ENCODE peak calls at places on chromosomes 5 and 9, in four cellular contexts. One of them, this sample, is unnamed. For H3K4me1, the result is how much of the 10 kb centered on the place peaks cover.

GRCh38 chr9:117073539-117074336 is 341.1 kb downstream of the ASTN2 start:
- DNase-seq in PC-9: peak
- DNase-seq in gastrocnemius medialis: no peak
- DNase-seq in SJSA1: peak
- DNase-seq in this sample: peak

GRCh38 chr9:114314881-114315722 is 7.8 kb upstream of the ORM1 start:
- DNase-seq in PC-9: no peak
- DNase-seq in gastrocnemius medialis: no peak
- DNase-seq in SJSA1: no peak
- DNase-seq in this sample: peak

GRCh38 chr5:53257806-53258373 is 148.3 kb upstream of the MOCS2 start:
- DNase-seq in PC-9: no peak
- DNase-seq in gastrocnemius medialis: no peak
- DNase-seq in SJSA1: no peak
- DNase-seq in this sample: peak

GRCh38 chr5:93343570-93343969 is 237.4 kb downstream of the NR2F1-AS1 start:
- DNase-seq in PC-9: no peak
- DNase-seq in gastrocnemius medialis: no peak
- DNase-seq in SJSA1: no peak
- DNase-seq in this sample: no peak

GRCh38 chr5:123371575-123372179 is 51.5 kb downstream of the CEP120 start:
- DNase-seq in PC-9: peak
- DNase-seq in gastrocnemius medialis: no peak
- DNase-seq in SJSA1: peak
- DNase-seq in this sample: peak

GRCh38 chr9:130952065-130952762 is 13.2 kb upstream of the FIBCD1 start:
- DNase-seq in PC-9: no peak
- DNase-seq in gastrocnemius medialis: no peak
- DNase-seq in SJSA1: no peak
- DNase-seq in this sample: no peak

GRCh38 chr9:104831681-104832080 is 67.8 kb downstream of the NIPSNAP3B start:
- DNase-seq in PC-9: no peak
- DNase-seq in gastrocnemius medialis: no peak
- DNase-seq in SJSA1: peak
- DNase-seq in this sample: no peak

GRCh38 chr9:124270504-124271335 is 13.0 kb downstream of the NEK6 start:
- DNase-seq in PC-9: no peak
- DNase-seq in gastrocnemius medialis: no peak
- DNase-seq in SJSA1: no peak
- DNase-seq in this sample: peak

GRCh38 chr5:151562019-151562707 is 29.0 kb downstream of the FAT2 start:
- DNase-seq in PC-9: no peak
- DNase-seq in gastrocnemius medialis: no peak
- DNase-seq in SJSA1: no peak
- DNase-seq in this sample: no peak

GRCh38 chr9:114401344-114401743 is 13.6 kb upstream of the AKNA start:
- DNase-seq in PC-9: no peak
- DNase-seq in gastrocnemius medialis: no peak
- DNase-seq in SJSA1: no peak
- DNase-seq in this sample: no peak

GRCh38 chr5:10987291-10987806 is 226.3 kb upstream of the DAP start:
- DNase-seq in PC-9: no peak
- DNase-seq in gastrocnemius medialis: no peak
- DNase-seq in SJSA1: no peak
- DNase-seq in this sample: no peak

GRCh38 chr5:25405850-25406249 is 761.1 kb upstream of the CDH10 start:
- DNase-seq in PC-9: no peak
- DNase-seq in gastrocnemius medialis: no peak
- DNase-seq in SJSA1: no peak
- DNase-seq in this sample: no peak

GRCh38 chr9:127612993-127613954 is 1.2 kb downstream of the STXBP1 start:
- DNase-seq in PC-9: peak
- DNase-seq in gastrocnemius medialis: peak
- DNase-seq in SJSA1: peak
- DNase-seq in this sample: peak

GRCh38 chr9:74304598-74304997 is 192.5 kb upstream of the RORB start:
- DNase-seq in PC-9: no peak
- DNase-seq in gastrocnemius medialis: no peak
- DNase-seq in SJSA1: no peak
- DNase-seq in this sample: no peak

GRCh38 chr5:1709186-1709803 is 90.3 kb downstream of the MRPL36 start:
- DNase-seq in PC-9: no peak
- DNase-seq in gastrocnemius medialis: no peak
- DNase-seq in SJSA1: no peak
- DNase-seq in this sample: no peak

GRCh38 chr5:132979367-132979935 is 16.0 kb upstream of the AFF4 start:
- DNase-seq in PC-9: no peak
- DNase-seq in gastrocnemius medialis: no peak
- DNase-seq in SJSA1: no peak
- DNase-seq in this sample: peak

GRCh38 chr5:137260820-137261541 is 238.1 kb downstream of the SPOCK1 start:
- DNase-seq in PC-9: no peak
- DNase-seq in gastrocnemius medialis: no peak
- DNase-seq in SJSA1: no peak
- DNase-seq in this sample: no peak

GRCh38 chr9:36731068-36731467 is 158.4 kb downstream of the MELK start:
- DNase-seq in PC-9: no peak
- DNase-seq in gastrocnemius medialis: no peak
- DNase-seq in SJSA1: no peak
- DNase-seq in this sample: no peak

GRCh38 chr9:94827584-94828304 is 101.2 kb downstream of the AOPEP start:
- DNase-seq in PC-9: no peak
- DNase-seq in gastrocnemius medialis: no peak
- DNase-seq in SJSA1: peak
- DNase-seq in this sample: no peak

GRCh38 chr5:173941758-173942401 is 47.1 kb upstream of the C5orf47 start:
- DNase-seq in PC-9: no peak
- DNase-seq in gastrocnemius medialis: no peak
- DNase-seq in SJSA1: peak
- DNase-seq in this sample: no peak

GRCh38 chr5:169577966-169578365 is 5.6 kb upstream of the SPDL1 start:
- DNase-seq in PC-9: no peak
- DNase-seq in gastrocnemius medialis: no peak
- DNase-seq in SJSA1: peak
- DNase-seq in this sample: peak

GRCh38 chr9:36163840-36164175 is 5.4 kb upstream of the CCIN start:
- DNase-seq in PC-9: no peak
- DNase-seq in gastrocnemius medialis: no peak
- DNase-seq in SJSA1: no peak
- DNase-seq in this sample: no peak

GRCh38 chr5:107450531-107450930 is 220.2 kb downstream of the EFNA5 start:
- DNase-seq in PC-9: no peak
- DNase-seq in gastrocnemius medialis: no peak
- DNase-seq in SJSA1: no peak
- DNase-seq in this sample: no peak

GRCh38 chr5:134101686-134102439 is 12.6 kb upstream of the TCF7 start:
- DNase-seq in PC-9: peak
- DNase-seq in gastrocnemius medialis: no peak
- DNase-seq in SJSA1: peak
- DNase-seq in this sample: peak

GRCh38 chr9:69213647-69214046 is 39.6 kb downstream of the TJP2 start:
- DNase-seq in PC-9: no peak
- DNase-seq in gastrocnemius medialis: no peak
- DNase-seq in SJSA1: no peak
- DNase-seq in this sample: no peak

GRCh38 chr9:114012126-114012525 is 66.0 kb downstream of the AMBP start:
- DNase-seq in PC-9: no peak
- DNase-seq in gastrocnemius medialis: no peak
- DNase-seq in SJSA1: no peak
- DNase-seq in this sample: peak

GRCh38 chr5:105695916-105696315 is 1974.8 kb downstream of the EFNA5 start:
- DNase-seq in PC-9: no peak
- DNase-seq in gastrocnemius medialis: no peak
- DNase-seq in SJSA1: no peak
- DNase-seq in this sample: no peak

GRCh38 chr5:81783401-81783800 is 32.5 kb upstream of the SSBP2 start:
- DNase-seq in PC-9: no peak
- DNase-seq in gastrocnemius medialis: no peak
- DNase-seq in SJSA1: no peak
- DNase-seq in this sample: no peak

GRCh38 chr5:72661405-72661804 is 154.2 kb upstream of the ZNF366 start:
- DNase-seq in PC-9: no peak
- DNase-seq in gastrocnemius medialis: no peak
- DNase-seq in SJSA1: peak
- DNase-seq in this sample: no peak

GRCh38 chr9:84755375-84755774 is 85.8 kb downstream of the NTRK2 start:
- DNase-seq in PC-9: no peak
- DNase-seq in gastrocnemius medialis: no peak
- DNase-seq in SJSA1: no peak
- DNase-seq in this sample: peak

GRCh38 chr9:111965566-111966019 is 69.0 kb downstream of the UGCG start:
- DNase-seq in PC-9: no peak
- DNase-seq in gastrocnemius medialis: no peak
- DNase-seq in SJSA1: peak
- DNase-seq in this sample: peak

GRCh38 chr9:128409998-128410397 is 10.7 kb upstream of the CERCAM start:
- DNase-seq in PC-9: peak
- DNase-seq in gastrocnemius medialis: no peak
- DNase-seq in SJSA1: no peak
- DNase-seq in this sample: peak

GRCh38 chr5:116303340-116303739 is 218.5 kb downstream of the COMMD10 start:
- DNase-seq in PC-9: no peak
- DNase-seq in gastrocnemius medialis: no peak
- DNase-seq in SJSA1: no peak
- DNase-seq in this sample: no peak

GRCh38 chr5:74067748-74068541 is 441.9 kb downstream of the ARHGEF28 start:
- DNase-seq in PC-9: no peak
- DNase-seq in gastrocnemius medialis: no peak
- DNase-seq in SJSA1: peak
- DNase-seq in this sample: no peak

GRCh38 chr9:136309101-136309801 is 5.4 kb upstream of the CCDC187 start:
- DNase-seq in PC-9: no peak
- DNase-seq in gastrocnemius medialis: no peak
- DNase-seq in SJSA1: no peak
- DNase-seq in this sample: no peak

GRCh38 chr9:127200106-127200862 is 64.3 kb upstream of the GARNL3 start:
- DNase-seq in PC-9: no peak
- DNase-seq in gastrocnemius medialis: no peak
- DNase-seq in SJSA1: no peak
- DNase-seq in this sample: no peak

GRCh38 chr5:134893748-134894505 is 11.0 kb upstream of the PCBD2 start:
- DNase-seq in PC-9: no peak
- DNase-seq in gastrocnemius medialis: no peak
- DNase-seq in SJSA1: no peak
- DNase-seq in this sample: no peak

GRCh38 chr5:72109625-72110024 is 2.4 kb downstream of the MAP1B start:
- DNase-seq in PC-9: no peak
- DNase-seq in gastrocnemius medialis: no peak
- DNase-seq in SJSA1: no peak
- DNase-seq in this sample: no peak

GRCh38 chr5:180797256-180798192 is 5.1 kb downstream of the MGAT1 start:
- DNase-seq in PC-9: no peak
- DNase-seq in gastrocnemius medialis: no peak
- DNase-seq in SJSA1: no peak
- DNase-seq in this sample: no peak
- H3K4me1 ChIP-seq in PC-9: under half
- H3K4me1 ChIP-seq in gastrocnemius medialis: half or more
- H3K4me1 ChIP-seq in SJSA1: under half
- H3K4me1 ChIP-seq in this sample: under half

DNA sequence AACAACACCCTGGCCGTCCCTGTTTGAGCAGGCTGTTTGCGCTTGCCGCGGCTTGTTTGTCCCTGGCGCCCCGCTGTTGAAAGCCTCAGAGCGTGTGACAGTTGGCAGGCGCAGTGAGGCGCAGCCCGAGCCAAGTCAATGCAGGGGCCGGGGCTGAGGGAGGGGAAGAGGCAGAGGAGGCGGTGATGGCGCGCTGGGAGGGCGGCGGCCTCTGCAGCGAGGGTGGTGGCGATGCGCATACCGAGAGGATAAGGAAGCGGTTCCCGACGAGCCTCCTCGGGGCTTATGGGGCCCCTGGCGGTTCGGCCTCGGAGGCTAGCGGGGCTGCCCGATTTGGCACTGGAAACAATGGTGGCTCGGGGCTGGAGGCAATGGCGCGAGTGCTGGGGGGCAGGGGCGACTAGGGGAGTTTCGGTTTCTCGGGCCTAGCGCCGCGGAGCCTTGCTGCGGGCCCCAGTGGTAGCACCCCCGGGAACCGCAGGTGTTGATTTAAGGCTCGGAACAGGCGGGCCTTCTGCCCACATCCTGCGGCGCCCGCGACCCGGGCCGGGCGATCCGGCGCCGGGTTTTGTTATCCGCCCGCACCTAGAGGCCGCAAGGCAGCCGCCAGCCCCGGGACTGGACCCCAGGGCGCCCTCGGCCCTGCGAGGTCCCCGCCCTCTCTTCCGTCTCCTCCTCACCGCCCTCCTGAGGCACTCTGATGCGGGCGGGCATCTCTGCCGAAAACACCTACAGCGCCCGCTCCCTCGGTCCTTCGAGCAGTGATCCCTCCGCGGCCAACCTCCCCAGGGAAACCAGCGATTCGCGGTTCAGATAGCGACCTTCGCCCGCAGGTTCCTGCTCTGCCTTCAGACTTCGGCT is 955 bp upstream of the LNPEP start:
- DNase-seq in PC-9: peak
- DNase-seq in gastrocnemius medialis: peak
- DNase-seq in SJSA1: peak
- DNase-seq in this sample: peak
- H3K4me1 ChIP-seq in PC-9: under half
- H3K4me1 ChIP-seq in gastrocnemius medialis: half or more
- H3K4me1 ChIP-seq in SJSA1: under half
- H3K4me1 ChIP-seq in this sample: under half

DNA sequence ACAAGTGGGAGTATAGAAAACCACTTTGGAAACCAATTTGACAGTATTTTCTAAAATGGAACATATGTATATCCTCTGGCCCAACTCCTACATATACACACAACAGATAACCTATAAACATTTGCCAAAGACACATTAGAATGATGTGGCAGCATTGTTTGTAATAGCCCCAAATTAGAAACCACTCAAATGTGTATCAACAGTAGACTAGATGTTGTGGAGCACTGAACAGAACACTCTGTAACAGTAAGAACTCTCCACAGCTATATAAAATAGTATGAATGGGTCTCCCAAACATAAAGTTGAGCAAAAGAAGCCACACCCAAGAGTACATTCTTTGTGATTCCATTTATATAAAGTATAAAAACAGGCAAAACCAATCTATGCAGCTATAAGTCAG is 6.1 kb downstream of the ZNF622 start:
- DNase-seq in PC-9: no peak
- DNase-seq in gastrocnemius medialis: no peak
- DNase-seq in SJSA1: no peak
- DNase-seq in this sample: no peak
- H3K4me1 ChIP-seq in PC-9: under half
- H3K4me1 ChIP-seq in gastrocnemius medialis: half or more
- H3K4me1 ChIP-seq in SJSA1: under half
- H3K4me1 ChIP-seq in this sample: under half

GRCh38 chr5:178205749-178206047 is 1.4 kb downstream of the HNRNPAB start:
- DNase-seq in PC-9: no peak
- DNase-seq in gastrocnemius medialis: no peak
- DNase-seq in SJSA1: no peak
- DNase-seq in this sample: no peak
- H3K4me1 ChIP-seq in PC-9: under half
- H3K4me1 ChIP-seq in gastrocnemius medialis: under half
- H3K4me1 ChIP-seq in SJSA1: under half
- H3K4me1 ChIP-seq in this sample: under half

This sample was measured in trophoblast cell.